ENCODE peak calls at places on chromosome 6, in four cellular contexts. C, I, R and A are unnamed samples.

GRCh38 chr6:46741910-46742309 is 4.8 kb upstream of the ANKRD66 start:
- DNase-seq in C (no peak), I (no peak), R (no peak), A (no peak)

GRCh38 chr6:11209941-11210340 is 22.5 kb downstream of the NEDD9 start:
- DNase-seq in C (no peak), I (no peak), R (peak; percentile 58), A (no peak)

GRCh38 chr6:149752600-149752999 is 3.1 kb downstream of the PCMT1 start:
- DNase-seq in C (no peak), I (no peak), R (peak; percentile 30), A (no peak)

GRCh38 chr6:111485316-111485715 is 2.3 kb upstream of the REV3L start:
- DNase-seq in C (no peak), I (no peak), R (no peak), A (no peak)

GRCh38 chr6:14711056-14711703 is 534.7 kb upstream of the JARID2 start:
- DNase-seq in C (no peak), I (no peak), R (peak; percentile 91), A (no peak)

GRCh38 chr6:788058-788457 is 95.1 kb upstream of the EXOC2 start:
- DNase-seq in C (no peak), I (no peak), R (no peak), A (no peak)

GRCh38 chr6:140174509-140174908 is 800.1 kb upstream of the CITED2 start:
- DNase-seq in C (no peak), I (no peak), R (peak; percentile 99), A (no peak)

GRCh38 chr6:34070315-34071110 is 75.4 kb downstream of the GRM4 start:
- DNase-seq in C (no peak), I (no peak), R (peak; percentile 8), A (no peak)

GRCh38 chr6:122653094-122653493 is 42.9 kb downstream of the PKIB start:
- DNase-seq in C (no peak), I (no peak), R (no peak), A (no peak)

GRCh38 chr6:118316796-118317384 is 231.2 kb upstream of the PLN start:
- DNase-seq in C (no peak), I (no peak), R (no peak), A (no peak)

GRCh38 chr6:142321451-142321850 is 19.6 kb downstream of the ADGRG6 start:
- DNase-seq in C (no peak), I (no peak), R (no peak), A (no peak)

GRCh38 chr6:2531426-2532208 is 219.1 kb downstream of the MYLK4 start:
- DNase-seq in C (no peak), I (no peak), R (peak; percentile 90), A (no peak)

GRCh38 chr6:1952726-1953360 is 292.6 kb downstream of the GMDS start:
- DNase-seq in C (no peak), I (no peak), R (peak; percentile 95), A (no peak)

GRCh38 chr6:134706806-134707205 is 243.1 kb downstream of the ALDH8A1 start:
- DNase-seq in C (no peak), I (no peak), R (no peak), A (no peak)

GRCh38 chr6:112560651-112561050 is 213.5 kb downstream of the RFPL4B start:
- DNase-seq in C (peak; percentile 6), I (no peak), R (no peak), A (no peak)

GRCh38 chr6:21800948-21801438 is 207.4 kb downstream of the SOX4 start:
- DNase-seq in C (no peak), I (no peak), R (peak; percentile 18), A (peak; percentile 21)

GRCh38 chr6:125200986-125201385 is 47.4 kb downstream of the TPD52L1 start:
- DNase-seq in C (no peak), I (no peak), R (peak; percentile 18), A (no peak)

GRCh38 chr6:148501178-148501590 is 158.5 kb downstream of the SASH1 start:
- DNase-seq in C (no peak), I (no peak), R (peak; percentile 99), A (no peak)

GRCh38 chr6:112443666-112444065 is 96.5 kb downstream of the RFPL4B start:
- DNase-seq in C (no peak), I (no peak), R (peak; percentile 83), A (no peak)

GRCh38 chr6:109455161-109455501 is 441 bp downstream of the MICAL1 start:
- DNase-seq in C (no peak), I (no peak), R (peak; percentile 46), A (no peak)

GRCh38 chr6:110682460-110682853 is 132.8 kb downstream of the CDK19 start:
- DNase-seq in C (peak; percentile 68), I (no peak), R (peak; percentile 82), A (peak; percentile 70)

GRCh38 chr6:45690846-45691245 is 313.1 kb upstream of the SUPT3H start:
- DNase-seq in C (no peak), I (no peak), R (peak; percentile 49), A (no peak)

GRCh38 chr6:156971153-156971882 is 194.1 kb downstream of the ARID1B start:
- DNase-seq in C (no peak), I (no peak), R (no peak), A (no peak)

GRCh38 chr6:15921243-15921642 is 207.6 kb upstream of the MYLIP start:
- DNase-seq in C (no peak), I (no peak), R (no peak), A (no peak)

GRCh38 chr6:4533576-4533975 is 242.6 kb upstream of the CDYL start:
- DNase-seq in C (no peak), I (no peak), R (no peak), A (no peak)

GRCh38 chr6:159723259-159723658 is 4.0 kb upstream of the WTAP start:
- DNase-seq in C (no peak), I (no peak), R (no peak), A (no peak)

GRCh38 chr6:110285306-110286060 is 72.7 kb downstream of the METTL24 start:
- DNase-seq in C (no peak), I (no peak), R (peak; percentile 19), A (no peak)